ENCODE peak calls at places on chromosomes 3 and 15, in four cellular contexts. A, Y, H and B are unnamed samples.

GRCh38 chr15:41263891-41264351 is 32.9 kb downstream of the CHP1 start:
- DNase-seq in H (no peak), A (no peak), Y (peak; percentile 74), B (no peak)

GRCh38 chr15:25596644-25597562 is 158.1 kb upstream of the UBE3A start:
- DNase-seq in Y (no peak), H (no peak), A (no peak), B (no peak)

GRCh38 chr15:100958326-100959065 is 39.3 kb downstream of the LRRK1 start:
- DNase-seq in H (no peak), Y (no peak), A (no peak), B (no peak)

GRCh38 chr3:168047190-168047795 is 48.4 kb downstream of the GOLIM4 start:
- DNase-seq in Y (peak; percentile 33), H (no peak), A (peak; percentile 81), B (no peak)

GRCh38 chr3:12440927-12441326 is 43.4 kb upstream of the TSEN2 start:
- DNase-seq in H (no peak), Y (no peak), A (no peak), B (peak; percentile 50)

GRCh38 chr15:89533861-89534544 is 37.6 kb upstream of the RHCG start:
- DNase-seq in Y (no peak), H (no peak), A (no peak), B (no peak)

GRCh38 chr3:33578325-33579180 is 138.3 kb upstream of the UBP1 start:
- DNase-seq in Y (peak; percentile 8), H (no peak), A (no peak), B (no peak)

GRCh38 chr15:62616746-62617145 is 425.8 kb upstream of the TPM1 start:
- DNase-seq in Y (no peak), H (no peak), A (no peak), B (no peak)

GRCh38 chr3:124784686-124785382 is 54.6 kb downstream of the UMPS start:
- DNase-seq in Y (no peak), H (no peak), A (no peak), B (no peak)

GRCh38 chr3:17645074-17645698 is 97.2 kb downstream of the TBC1D5 start:
- DNase-seq in A (peak; percentile 14), Y (peak; percentile 9), H (no peak), B (no peak)

GRCh38 chr15:95594496-95594895 is 736.0 kb upstream of the NR2F2 start:
- DNase-seq in A (no peak), H (no peak), Y (no peak), B (no peak)

GRCh38 chr3:143327388-143327787 is 207.8 kb downstream of the CHST2 start:
- DNase-seq in A (no peak), Y (no peak), H (no peak), B (no peak)

GRCh38 chr3:52225452-52226228 is at the start of gene TLR9:
- DNase-seq in Y (peak; percentile 58), A (no peak), H (no peak), B (peak; percentile 30)

GRCh38 chr3:53254810-53255359 is 937 bp downstream of the TKT start:
- DNase-seq in Y (peak; percentile 89), H (no peak), A (no peak), B (peak; percentile 82)

GRCh38 chr3:140447136-140447535 is 230.7 kb upstream of the TRIM42 start:
- DNase-seq in A (no peak), H (no peak), Y (no peak), B (no peak)

GRCh38 chr3:45950686-45951600 is 7.7 kb downstream of the CXCR6 start:
- DNase-seq in H (no peak), Y (no peak), A (no peak), B (no peak)

GRCh38 chr3:197734667-197735318 is 1.9 kb downstream of the RUBCN start:
- DNase-seq in H (no peak), A (no peak), Y (no peak), B (no peak)

GRCh38 chr3:72887723-72888545 is at the start of gene GXYLT2:
- DNase-seq in H (peak; percentile 60), Y (peak; percentile 91), A (no peak), B (peak; percentile 83)

GRCh38 chr3:106030620-106030945 is 161.8 kb upstream of the CBLB start:
- DNase-seq in A (no peak), Y (no peak), H (no peak), B (no peak)

GRCh38 chr3:16253601-16254000 is 11.1 kb downstream of the DPH3 start:
- DNase-seq in H (no peak), A (no peak), Y (no peak), B (peak; percentile 78)

GRCh38 chr3:48402281-48402732 is 27.6 kb downstream of the PLXNB1 start:
- DNase-seq in H (no peak), Y (peak; percentile 32), A (no peak), B (peak; percentile 75)

GRCh38 chr15:48602358-48603122 is 43.0 kb downstream of the FBN1 start:
- DNase-seq in A (no peak), Y (no peak), H (no peak), B (no peak)

GRCh38 chr3:72891053-72891855 is 3.4 kb downstream of the GXYLT2 start:
- DNase-seq in Y (no peak), A (no peak), H (peak; percentile 4), B (no peak)

GRCh38 chr15:100768501-100768931 is 111.1 kb upstream of the ALDH1A3 start:
- DNase-seq in H (no peak), A (no peak), Y (peak; percentile 9), B (no peak)

GRCh38 chr3:120129718-120130117 is 35.5 kb upstream of the GSK3B start:
- DNase-seq in Y (no peak), A (no peak), H (no peak), B (no peak)

GRCh38 chr3:46484388-46484787 is 13.4 kb upstream of the RTP3 start:
- DNase-seq in H (no peak), Y (no peak), A (no peak), B (no peak)